ENCODE peak calls at places on chromosomes 1 and 21, in six cellular contexts. One of them, this sample, is unnamed.

GRCh38 chr1:208652300-208653160 is 408.3 kb upstream of the PLXNA2 start:
- DNase-seq in lower leg skin: no peak
- DNase-seq in fibroblast of mammary gland: peak
- DNase-seq in astrocyte: peak
- DNase-seq in fibroblast of pulmonary artery: peak
- DNase-seq in GM12865: peak
- DNase-seq in this sample: peak

GRCh38 chr1:111720274-111720976 is 18.8 kb downstream of the INKA2 start:
- DNase-seq in lower leg skin: no peak
- DNase-seq in fibroblast of pulmonary artery: peak
- DNase-seq in GM12865: no peak
- DNase-seq in astrocyte: no peak
- DNase-seq in fibroblast of mammary gland: no peak
- DNase-seq in this sample: no peak

GRCh38 chr1:184734972-184735371 is 19.7 kb downstream of the EDEM3 start:
- DNase-seq in lower leg skin: no peak
- DNase-seq in fibroblast of pulmonary artery: no peak
- DNase-seq in fibroblast of mammary gland: no peak
- DNase-seq in GM12865: peak
- DNase-seq in astrocyte: no peak
- DNase-seq in this sample: no peak

GRCh38 chr1:53470584-53470983 is 11.4 kb downstream of the DMRTB1 start:
- DNase-seq in lower leg skin: peak
- DNase-seq in astrocyte: no peak
- DNase-seq in fibroblast of mammary gland: no peak
- DNase-seq in GM12865: no peak
- DNase-seq in fibroblast of pulmonary artery: no peak
- DNase-seq in this sample: no peak

GRCh38 chr1:83836543-83836942 is 162.4 kb downstream of the TTLL7 start:
- DNase-seq in fibroblast of pulmonary artery: no peak
- DNase-seq in GM12865: no peak
- DNase-seq in astrocyte: no peak
- DNase-seq in lower leg skin: no peak
- DNase-seq in fibroblast of mammary gland: no peak
- DNase-seq in this sample: no peak

GRCh38 chr1:218476385-218476784 is 131.2 kb downstream of the TGFB2 start:
- DNase-seq in fibroblast of mammary gland: peak
- DNase-seq in astrocyte: peak
- DNase-seq in GM12865: no peak
- DNase-seq in lower leg skin: no peak
- DNase-seq in fibroblast of pulmonary artery: peak
- DNase-seq in this sample: peak

GRCh38 chr21:18411565-18411964 is 8.0 kb upstream of the TMPRSS15 start:
- DNase-seq in GM12865: no peak
- DNase-seq in fibroblast of mammary gland: no peak
- DNase-seq in lower leg skin: no peak
- DNase-seq in fibroblast of pulmonary artery: no peak
- DNase-seq in astrocyte: no peak
- DNase-seq in this sample: no peak

GRCh38 chr1:1780598-1781525 is 2.6 kb upstream of the NADK start:
- DNase-seq in fibroblast of pulmonary artery: no peak
- DNase-seq in lower leg skin: peak
- DNase-seq in astrocyte: no peak
- DNase-seq in GM12865: no peak
- DNase-seq in fibroblast of mammary gland: no peak
- DNase-seq in this sample: no peak

GRCh38 chr21:27636671-27637070 is 669.8 kb upstream of the ADAMTS5 start:
- DNase-seq in GM12865: no peak
- DNase-seq in fibroblast of mammary gland: no peak
- DNase-seq in astrocyte: no peak
- DNase-seq in lower leg skin: no peak
- DNase-seq in fibroblast of pulmonary artery: no peak
- DNase-seq in this sample: no peak

GRCh38 chr1:154866995-154867795 is 2.9 kb downstream of the KCNN3 start:
- DNase-seq in fibroblast of pulmonary artery: peak
- DNase-seq in lower leg skin: no peak
- DNase-seq in astrocyte: peak
- DNase-seq in fibroblast of mammary gland: peak
- DNase-seq in GM12865: no peak
- DNase-seq in this sample: peak

GRCh38 chr1:240074422-240074821 is 17.3 kb upstream of the FMN2 start:
- DNase-seq in fibroblast of mammary gland: no peak
- DNase-seq in lower leg skin: no peak
- DNase-seq in fibroblast of pulmonary artery: no peak
- DNase-seq in GM12865: no peak
- DNase-seq in astrocyte: no peak
- DNase-seq in this sample: peak

GRCh38 chr1:8152731-8153702 is 126.9 kb upstream of the ERRFI1 start:
- DNase-seq in fibroblast of pulmonary artery: no peak
- DNase-seq in astrocyte: no peak
- DNase-seq in fibroblast of mammary gland: no peak
- DNase-seq in GM12865: no peak
- DNase-seq in lower leg skin: no peak
- DNase-seq in this sample: no peak

GRCh38 chr1:170247751-170248521 is 102.2 kb downstream of the NTMT2 start:
- DNase-seq in fibroblast of pulmonary artery: no peak
- DNase-seq in GM12865: peak
- DNase-seq in fibroblast of mammary gland: no peak
- DNase-seq in astrocyte: peak
- DNase-seq in lower leg skin: no peak
- DNase-seq in this sample: peak

GRCh38 chr21:31260790-31261189 is 83.3 kb downstream of the TIAM1 start:
- DNase-seq in fibroblast of mammary gland: peak
- DNase-seq in fibroblast of pulmonary artery: peak
- DNase-seq in astrocyte: no peak
- DNase-seq in lower leg skin: no peak
- DNase-seq in GM12865: no peak
- DNase-seq in this sample: peak

GRCh38 chr1:12600335-12600734 is 17.7 kb downstream of the DHRS3 start:
- DNase-seq in astrocyte: no peak
- DNase-seq in lower leg skin: peak
- DNase-seq in fibroblast of pulmonary artery: no peak
- DNase-seq in fibroblast of mammary gland: no peak
- DNase-seq in GM12865: no peak
- DNase-seq in this sample: peak

GRCh38 chr1:24380508-24380907 is 33.1 kb downstream of the STPG1 start:
- DNase-seq in fibroblast of mammary gland: no peak
- DNase-seq in GM12865: no peak
- DNase-seq in astrocyte: no peak
- DNase-seq in fibroblast of pulmonary artery: no peak
- DNase-seq in lower leg skin: peak
- DNase-seq in this sample: no peak

GRCh38 chr1:111063595-111063994 is 76.3 kb downstream of the DRAM2 start:
- DNase-seq in fibroblast of pulmonary artery: no peak
- DNase-seq in astrocyte: no peak
- DNase-seq in GM12865: no peak
- DNase-seq in lower leg skin: no peak
- DNase-seq in fibroblast of mammary gland: no peak
- DNase-seq in this sample: no peak

GRCh38 chr1:156115514-156116374 is 1.2 kb downstream of the LMNA start:
- DNase-seq in fibroblast of mammary gland: peak
- DNase-seq in fibroblast of pulmonary artery: peak
- DNase-seq in astrocyte: no peak
- DNase-seq in lower leg skin: peak
- DNase-seq in GM12865: no peak
- DNase-seq in this sample: peak

GRCh38 chr1:212909652-212910063 is 40.7 kb upstream of the VASH2 start:
- DNase-seq in lower leg skin: no peak
- DNase-seq in fibroblast of pulmonary artery: no peak
- DNase-seq in fibroblast of mammary gland: no peak
- DNase-seq in astrocyte: no peak
- DNase-seq in GM12865: no peak
- DNase-seq in this sample: no peak

GRCh38 chr1:43009274-43009673 is 50.6 kb upstream of the SLC2A1 start:
- DNase-seq in astrocyte: no peak
- DNase-seq in fibroblast of pulmonary artery: no peak
- DNase-seq in GM12865: no peak
- DNase-seq in fibroblast of mammary gland: no peak
- DNase-seq in lower leg skin: no peak
- DNase-seq in this sample: no peak

GRCh38 chr1:43005460-43006351 is 47.0 kb upstream of the SLC2A1 start:
- DNase-seq in GM12865: no peak
- DNase-seq in fibroblast of pulmonary artery: no peak
- DNase-seq in lower leg skin: no peak
- DNase-seq in fibroblast of mammary gland: no peak
- DNase-seq in astrocyte: no peak
- DNase-seq in this sample: no peak

GRCh38 chr1:43007377-43008105 is 48.9 kb upstream of the SLC2A1 start:
- DNase-seq in astrocyte: no peak
- DNase-seq in lower leg skin: peak
- DNase-seq in GM12865: no peak
- DNase-seq in fibroblast of pulmonary artery: no peak
- DNase-seq in fibroblast of mammary gland: no peak
- DNase-seq in this sample: no peak

GRCh38 chr1:43008425-43009108 is 49.9 kb upstream of the SLC2A1 start:
- DNase-seq in fibroblast of pulmonary artery: no peak
- DNase-seq in lower leg skin: no peak
- DNase-seq in astrocyte: no peak
- DNase-seq in fibroblast of mammary gland: no peak
- DNase-seq in GM12865: no peak
- DNase-seq in this sample: no peak

GRCh38 chr1:43008106-43008424 is 49.4 kb upstream of the SLC2A1 start:
- DNase-seq in fibroblast of mammary gland: no peak
- DNase-seq in astrocyte: no peak
- DNase-seq in lower leg skin: no peak
- DNase-seq in fibroblast of pulmonary artery: no peak
- DNase-seq in GM12865: no peak
- DNase-seq in this sample: no peak
- TF ChIP-seq CTCF in fibroblast of mammary gland: no peak
- TF ChIP-seq CTCF in astrocyte: no peak
- TF ChIP-seq CTCF in lower leg skin: no peak
- TF ChIP-seq CTCF in fibroblast of pulmonary artery: no peak
- TF ChIP-seq CTCF in GM12865: no peak
- TF ChIP-seq CTCF in this sample: no peak

GRCh38 chr21:38667466-38667865 is 138.3 kb upstream of the ETS2 start:
- DNase-seq in fibroblast of pulmonary artery: no peak
- DNase-seq in fibroblast of mammary gland: no peak
- DNase-seq in lower leg skin: no peak
- DNase-seq in astrocyte: no peak
- DNase-seq in GM12865: no peak
- DNase-seq in this sample: no peak

GRCh38 chr21:38668501-38668900 is 137.2 kb upstream of the ETS2 start:
- DNase-seq in lower leg skin: no peak
- DNase-seq in fibroblast of mammary gland: no peak
- DNase-seq in fibroblast of pulmonary artery: no peak
- DNase-seq in GM12865: no peak
- DNase-seq in astrocyte: no peak
- DNase-seq in this sample: no peak

GRCh38 chr21:38671716-38672115 is 134.0 kb upstream of the ETS2 start:
- DNase-seq in GM12865: no peak
- DNase-seq in astrocyte: peak
- DNase-seq in lower leg skin: no peak
- DNase-seq in fibroblast of pulmonary artery: peak
- DNase-seq in fibroblast of mammary gland: no peak
- DNase-seq in this sample: peak

GRCh38 chr21:38668067-38668466 is 137.7 kb upstream of the ETS2 start:
- DNase-seq in fibroblast of mammary gland: no peak
- DNase-seq in astrocyte: no peak
- DNase-seq in fibroblast of pulmonary artery: no peak
- DNase-seq in lower leg skin: no peak
- DNase-seq in GM12865: no peak
- DNase-seq in this sample: no peak

GRCh38 chr21:38669186-38669585 is 136.5 kb upstream of the ETS2 start:
- DNase-seq in astrocyte: peak
- DNase-seq in fibroblast of mammary gland: peak
- DNase-seq in fibroblast of pulmonary artery: peak
- DNase-seq in lower leg skin: no peak
- DNase-seq in GM12865: peak
- DNase-seq in this sample: peak
- TF ChIP-seq CTCF in astrocyte: peak
- TF ChIP-seq CTCF in fibroblast of mammary gland: peak
- TF ChIP-seq CTCF in fibroblast of pulmonary artery: peak
- TF ChIP-seq CTCF in lower leg skin: no peak
- TF ChIP-seq CTCF in GM12865: peak
- TF ChIP-seq CTCF in this sample: peak

GRCh38 chr1:115430717-115431116 is 92.7 kb upstream of the NGF start:
- DNase-seq in fibroblast of pulmonary artery: peak
- DNase-seq in lower leg skin: no peak
- DNase-seq in astrocyte: peak
- DNase-seq in GM12865: no peak
- DNase-seq in fibroblast of mammary gland: peak
- DNase-seq in this sample: peak

GRCh38 chr1:115432061-115432460 is 94.0 kb upstream of the NGF start:
- DNase-seq in astrocyte: peak
- DNase-seq in fibroblast of pulmonary artery: peak
- DNase-seq in lower leg skin: no peak
- DNase-seq in fibroblast of mammary gland: peak
- DNase-seq in GM12865: no peak
- DNase-seq in this sample: peak

GRCh38 chr1:115429884-115430283 is 91.8 kb upstream of the NGF start:
- DNase-seq in fibroblast of pulmonary artery: peak
- DNase-seq in lower leg skin: no peak
- DNase-seq in astrocyte: peak
- DNase-seq in GM12865: no peak
- DNase-seq in fibroblast of mammary gland: peak
- DNase-seq in this sample: peak

GRCh38 chr1:115436596-115436995 is 98.5 kb upstream of the NGF start:
- DNase-seq in fibroblast of pulmonary artery: no peak
- DNase-seq in lower leg skin: no peak
- DNase-seq in astrocyte: no peak
- DNase-seq in fibroblast of mammary gland: no peak
- DNase-seq in GM12865: no peak
- DNase-seq in this sample: no peak

DNA sequence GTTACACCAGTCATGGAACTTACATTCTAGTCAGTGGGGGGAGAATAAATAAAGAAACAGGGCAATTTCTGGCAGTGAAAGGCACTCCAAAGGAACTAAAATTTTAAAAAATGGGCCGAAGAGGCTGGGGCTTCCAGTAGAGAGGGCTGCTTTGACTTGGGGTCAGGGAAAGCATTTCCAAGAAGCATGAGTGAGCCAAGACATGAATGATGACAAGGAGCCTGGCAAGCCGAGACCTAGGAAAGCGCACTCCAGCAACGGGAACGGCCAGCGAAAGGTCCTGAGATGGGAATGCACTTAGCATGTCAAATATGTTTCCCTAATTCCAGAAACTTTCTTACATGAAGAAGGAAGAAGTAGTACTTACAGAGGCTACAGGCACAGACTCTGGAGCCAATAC is 95.4 kb upstream of the NGF start:
- DNase-seq in fibroblast of mammary gland: no peak
- DNase-seq in GM12865: no peak
- DNase-seq in lower leg skin: no peak
- DNase-seq in astrocyte: no peak
- DNase-seq in fibroblast of pulmonary artery: no peak
- DNase-seq in this sample: peak
- TF ChIP-seq CTCF in fibroblast of mammary gland: no peak
- TF ChIP-seq CTCF in GM12865: no peak
- TF ChIP-seq CTCF in lower leg skin: no peak
- TF ChIP-seq CTCF in astrocyte: no peak
- TF ChIP-seq CTCF in fibroblast of pulmonary artery: no peak
- TF ChIP-seq CTCF in this sample: no peak

DNA sequence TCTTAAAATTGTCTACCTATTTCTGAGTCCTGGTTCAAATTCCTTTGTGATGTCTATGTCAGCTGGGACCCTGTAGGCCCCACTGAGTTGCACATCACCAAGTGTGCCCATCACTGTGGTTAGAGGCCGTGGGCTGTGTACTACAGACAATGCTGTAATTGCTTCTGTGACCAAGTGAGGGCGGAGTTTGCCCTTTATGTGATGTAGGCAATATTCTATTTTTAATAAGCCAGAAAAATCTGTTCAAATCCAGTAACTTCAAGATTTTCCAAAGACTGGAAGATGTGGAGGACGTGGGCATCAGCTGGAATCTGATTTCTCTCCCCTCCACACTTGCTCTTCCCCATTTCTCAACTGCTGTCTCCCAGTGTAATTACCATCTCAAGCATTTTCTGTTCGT is 215.4 kb downstream of the PBX1 start:
- DNase-seq in fibroblast of pulmonary artery: no peak
- DNase-seq in fibroblast of mammary gland: peak
- DNase-seq in lower leg skin: no peak
- DNase-seq in astrocyte: no peak
- DNase-seq in GM12865: no peak
- DNase-seq in this sample: no peak
- TF ChIP-seq CTCF in fibroblast of pulmonary artery: peak
- TF ChIP-seq CTCF in fibroblast of mammary gland: peak
- TF ChIP-seq CTCF in lower leg skin: no peak
- TF ChIP-seq CTCF in astrocyte: no peak
- TF ChIP-seq CTCF in GM12865: no peak
- TF ChIP-seq CTCF in this sample: no peak

This sample was measured in fibroblast of the aortic adventitia.